ENCODE peak calls at places on chromosomes 2 and 18, in four cellular contexts. W, Z, I and O are unnamed samples.

GRCh38 chr2:218869064-218869463 is 9.5 kb downstream of the WNT6 start:
- DNase-seq in W (no peak), Z (no peak), I (no peak), O (no peak)

GRCh38 chr2:161981679-161982300 is 92.2 kb downstream of the DPP4 start:
- DNase-seq in W (no peak), Z (no peak), I (no peak), O (no peak)

GRCh38 chr2:199019898-199020507 is 437.7 kb downstream of the SATB2 start:
- DNase-seq in W (no peak), Z (peak), I (no peak), O (peak)

GRCh38 chr2:240441326-240441992 is 6.0 kb downstream of the GPC1 start:
- DNase-seq in W (no peak), Z (no peak), I (peak), O (no peak)

GRCh38 chr2:68046642-68047240 is 16.1 kb downstream of the C1D start:
- DNase-seq in W (no peak), Z (no peak), I (no peak), O (no peak)

GRCh38 chr2:63790913-63791312 is 50.8 kb upstream of the UGP2 start:
- DNase-seq in W (no peak), Z (peak), I (no peak), O (peak)

GRCh38 chr2:13667415-13667757 is 950.6 kb downstream of the TRIB2 start:
- DNase-seq in W (no peak), Z (no peak), I (no peak), O (no peak)

GRCh38 chr2:151459368-151459767 is 49.7 kb downstream of the RIF1 start:
- DNase-seq in W (no peak), Z (no peak), I (no peak), O (no peak)

GRCh38 chr2:45210466-45211195 is 201.4 kb upstream of the SIX2 start:
- DNase-seq in W (no peak), Z (no peak), I (no peak), O (no peak)

GRCh38 chr2:221808488-221808887 is 236.4 kb upstream of the EPHA4 start:
- DNase-seq in W (no peak), Z (no peak), I (no peak), O (no peak)

GRCh38 chr2:65072181-65072970 is 16.2 kb downstream of the CEP68 start:
- DNase-seq in W (no peak), Z (no peak), I (no peak), O (no peak)

GRCh38 chr2:8872821-8873432 is 35.5 kb upstream of the KIDINS220 start:
- DNase-seq in W (no peak), Z (peak), I (no peak), O (peak)

GRCh38 chr2:102520801-102521200 is 47.8 kb downstream of the SLC9A4 start:
- DNase-seq in W (no peak), Z (no peak), I (no peak), O (no peak)

GRCh38 chr2:238864207-238865014 is 16.5 kb downstream of the TWIST2 start:
- DNase-seq in W (no peak), Z (peak), I (peak), O (peak)

GRCh38 chr2:111049792-111050640 is 70.7 kb upstream of the BCL2L11 start:
- DNase-seq in W (no peak), Z (no peak), I (no peak), O (no peak)

GRCh38 chr2:24122356-24123211 is 550 bp downstream of the PFN4 start:
- DNase-seq in W (no peak), Z (peak), I (no peak), O (no peak)

GRCh38 chr2:197813093-197813787 is 8.8 kb downstream of the PLCL1 start:
- DNase-seq in W (no peak), Z (no peak), I (no peak), O (peak)

GRCh38 chr18:31943895-31944816 is 1.2 kb upstream of the TRAPPC8 start:
- DNase-seq in W (no peak), Z (no peak), I (no peak), O (no peak)

GRCh38 chr2:111930875-111931274 is 32.5 kb downstream of the MERTK start:
- DNase-seq in W (no peak), Z (no peak), I (no peak), O (no peak)

GRCh38 chr2:230925879-230926765 is 1.1 kb upstream of the GPR55 start:
- DNase-seq in W (peak), Z (no peak), I (no peak), O (no peak)